ENCODE peak calls at places on chromosomes 4 and X, in six cellular contexts. G is HTR-8/SVneo, F is RWPE1, A is foreskin fibroblast, J is HFFc6, Z is IMR-90. Y is an unnamed sample.

GRCh38 chrX:16075087-16075486 is 48.3 kb upstream of the GRPR start:
- DNase-seq in G (no peak), F (no peak), A (no peak), J (no peak), Z (peak; percentile 8), Y (no peak)

GRCh38 chrX:84189125-84189524 is 1.1 kb upstream of the RPS6KA6 start:
- DNase-seq in G (no peak), F (no peak), A (no peak), J (no peak), Z (no peak), Y (no peak)

GRCh38 chr4:107991945-107992625 is 2.4 kb downstream of the HADH start:
- DNase-seq in G (no peak), F (no peak), A (no peak), J (no peak), Z (peak; percentile 15), Y (no peak)

GRCh38 chrX:32520789-32521188 is 690.6 kb downstream of the DMD start:
- DNase-seq in G (no peak), F (no peak), A (no peak), J (no peak), Z (no peak), Y (no peak)

GRCh38 chr4:73867783-73868182 is 1.4 kb upstream of the CXCL1 start:
- DNase-seq in G (no peak), F (peak; percentile 42), A (no peak), J (no peak), Z (no peak), Y (no peak)

GRCh38 chr4:140153419-140153743 is 603 bp downstream of the MAML3 start:
- DNase-seq in G (no peak), F (no peak), A (no peak), J (no peak), Z (no peak), Y (no peak)

GRCh38 chrX:15930585-15930984 is 76.0 kb upstream of the AP1S2 start:
- DNase-seq in G (peak; percentile 30), F (peak; percentile 18), A (peak; percentile 15), J (no peak), Z (peak; percentile 66), Y (no peak)

GRCh38 chrX:126137899-126138298 is 28.2 kb downstream of the DCAF12L2 start:
- DNase-seq in G (no peak), F (no peak), A (no peak), J (no peak), Z (no peak), Y (no peak)

GRCh38 chrX:15854080-15854655 is 445 bp downstream of the AP1S2 start:
- DNase-seq in G (peak; percentile 41), F (no peak), A (no peak), J (peak; percentile 1), Z (no peak), Y (peak; percentile 80)

GRCh38 chr4:71231073-71231752 is 107.6 kb upstream of the SLC4A4 start:
- DNase-seq in G (no peak), F (no peak), A (peak; percentile 16), J (peak; percentile 64), Z (peak; percentile 59), Y (peak; percentile 86)

GRCh38 chr4:143241892-143242291 is 57.2 kb downstream of the USP38 start:
- DNase-seq in G (no peak), F (no peak), A (no peak), J (no peak), Z (peak; percentile 37), Y (no peak)